ENCODE peak calls at places on chromosomes 4 and X, in nine cellular contexts. Z is transverse colon, V is suprapubic skin, U is K562, S is upper lobe of left lung, D is ovary, E is stomach, I is GM12878, A is tibial nerve. F is an unnamed sample.
A peak's percentile ranks its signal among the peaks of the same experiment; 100 is the strongest.

GRCh38 chr4:180059216-180059881 is 2183.9 kb upstream of the TENM3 start:
- DNase-seq in Z (peak; percentile 10), V (no peak), U (no peak), S (peak; percentile 74), D (no peak), E (no peak), I (no peak), A (no peak), F (no peak)

GRCh38 chr4:149465941-149466340 is 349.7 kb downstream of the IQCM start:
- DNase-seq in Z (no peak), V (no peak), U (no peak), S (no peak), D (no peak), E (no peak), I (no peak), A (no peak), F (no peak)

GRCh38 chrX:43940811-43941210 is 32.4 kb downstream of the NDP start:
- DNase-seq in Z (no peak), V (no peak), U (no peak), S (no peak), D (no peak), E (no peak), I (no peak), A (no peak), F (no peak)

GRCh38 chr4:125115476-125115875 is 199.3 kb upstream of the FAT4 start:
- DNase-seq in Z (no peak), V (no peak), U (no peak), S (no peak), D (no peak), E (no peak), I (no peak), A (no peak), F (no peak)

GRCh38 chr4:154616287-154616686 is 3.8 kb upstream of the FGG start:
- DNase-seq in Z (no peak), V (no peak), U (no peak), S (no peak), D (no peak), E (peak; percentile 30), I (no peak), A (no peak), F (no peak)

GRCh38 chr4:152614337-152614736 is 65.5 kb downstream of the TMEM154 start:
- DNase-seq in Z (no peak), V (no peak), U (no peak), S (peak; percentile 10), D (no peak), E (no peak), I (no peak), A (no peak), F (peak; percentile 68)

GRCh38 chr4:184972996-184973395 is 45.3 kb upstream of the HELT start:
- DNase-seq in Z (no peak), V (no peak), U (no peak), S (no peak), D (no peak), E (no peak), I (no peak), A (no peak), F (no peak)

GRCh38 chrX:112736310-112736709 is 56.6 kb upstream of the LHFPL1 start:
- DNase-seq in Z (no peak), V (no peak), U (no peak), S (no peak), D (no peak), E (no peak), I (no peak), A (no peak), F (no peak)

GRCh38 chr4:100372432-100372831 is 145.4 kb downstream of the EMCN start:
- DNase-seq in Z (no peak), V (no peak), U (no peak), S (no peak), D (no peak), E (no peak), I (no peak), A (no peak), F (no peak)

GRCh38 chr4:71294301-71294700 is 44.5 kb upstream of the SLC4A4 start:
- DNase-seq in Z (no peak), V (no peak), U (no peak), S (no peak), D (no peak), E (no peak), I (no peak), A (no peak), F (no peak)

GRCh38 chrX:32185160-32185559 is 1026.2 kb downstream of the DMD start:
- DNase-seq in Z (no peak), V (no peak), U (no peak), S (no peak), D (no peak), E (no peak), I (no peak), A (no peak), F (no peak)

GRCh38 chrX:131734621-131735020 is 190.7 kb downstream of the OR13H1 start:
- DNase-seq in Z (peak; percentile 85), V (no peak), U (no peak), S (no peak), D (peak; percentile 90), E (peak; percentile 87), I (peak; percentile 93), A (no peak), F (no peak)

GRCh38 chr4:65865489-65865888 is 195.2 kb upstream of the EPHA5 start:
- DNase-seq in Z (no peak), V (no peak), U (no peak), S (no peak), D (no peak), E (no peak), I (no peak), A (no peak), F (no peak)

GRCh38 chr4:170017252-170017651 is 8.9 kb downstream of the MFAP3L start:
- DNase-seq in Z (no peak), V (no peak), U (no peak), S (no peak), D (no peak), E (no peak), I (no peak), A (no peak), F (no peak)

GRCh38 chr4:123891901-123892300 is 495.3 kb downstream of the SPRY1 start:
- DNase-seq in Z (no peak), V (no peak), U (no peak), S (no peak), D (no peak), E (no peak), I (no peak), A (no peak), F (no peak)

GRCh38 chrX:106898462-106898861 is 4.7 kb downstream of the RIPPLY1 start:
- DNase-seq in Z (no peak), V (no peak), U (peak; percentile 34), S (no peak), D (no peak), E (no peak), I (peak; percentile 16), A (no peak), F (no peak)
- TF ChIP-seq CTCF in Z (peak; percentile 40), V (no peak), U (peak; percentile 35), S (peak; percentile 28), D (no peak), E (no peak), I (peak; percentile 45), A (no peak), F (no peak)

GRCh38 chrX:9569875-9570274 is 105.0 kb downstream of the TBL1X start:
- DNase-seq in Z (no peak), V (no peak), U (no peak), S (no peak), D (no peak), E (no peak), I (no peak), A (no peak), F (no peak)

GRCh38 chrX:9561199-9561598 is 96.3 kb downstream of the TBL1X start:
- DNase-seq in Z (no peak), V (no peak), U (no peak), S (no peak), D (no peak), E (no peak), I (no peak), A (no peak), F (no peak)

GRCh38 chrX:9562851-9563250 is 98.0 kb downstream of the TBL1X start:
- DNase-seq in Z (no peak), V (no peak), U (no peak), S (no peak), D (no peak), E (no peak), I (no peak), A (no peak), F (no peak)

GRCh38 chrX:9560219-9560618 is 95.4 kb downstream of the TBL1X start:
- DNase-seq in Z (no peak), V (no peak), U (no peak), S (no peak), D (no peak), E (no peak), I (no peak), A (no peak), F (no peak)

GRCh38 chrX:9566150-9566621 is 101.3 kb downstream of the TBL1X start:
- DNase-seq in Z (peak; percentile 51), V (no peak), U (peak; percentile 8), S (no peak), D (peak; percentile 76), E (peak; percentile 43), I (no peak), A (peak; percentile 38), F (no peak)
- TF ChIP-seq EP300 in Z (no peak), V (no peak), U (no peak), S (no peak), D (no peak), E (no peak), I (no peak), A (no peak), F (no peak)

GRCh38 chr4:68869274-68869773 is 53.5 kb downstream of the UGT2B10 start:
- DNase-seq in Z (no peak), V (no peak), U (no peak), S (no peak), D (no peak), E (no peak), I (no peak), A (no peak), F (no peak)

GRCh38 chr4:68861057-68861456 is 45.3 kb downstream of the UGT2B10 start:
- DNase-seq in Z (no peak), V (no peak), U (no peak), S (no peak), D (no peak), E (no peak), I (no peak), A (no peak), F (no peak)

GRCh38 chr4:68865760-68866159 is 50.0 kb downstream of the UGT2B10 start:
- DNase-seq in Z (no peak), V (no peak), U (no peak), S (no peak), D (no peak), E (no peak), I (no peak), A (no peak), F (no peak)

GRCh38 chr4:68865178-68865638 is 49.4 kb downstream of the UGT2B10 start:
- DNase-seq in Z (no peak), V (no peak), U (no peak), S (no peak), D (no peak), E (no peak), I (no peak), A (no peak), F (no peak)

GRCh38 chr4:68864438-68865177 is 48.8 kb downstream of the UGT2B10 start:
- DNase-seq in Z (peak; percentile 73), V (no peak), U (peak; percentile 57), S (no peak), D (no peak), E (peak; percentile 63), I (no peak), A (no peak), F (no peak)
- TF ChIP-seq POLR2A in Z (peak; percentile 25), V (no peak), U (no peak), S (no peak), D (no peak), E (no peak), I (no peak), A (no peak), F (no peak)

GRCh38 chrX:74537011-74537390 is 77.4 kb downstream of the RLIM start:
- DNase-seq in Z (no peak), V (no peak), U (no peak), S (no peak), D (peak; percentile 52), E (no peak), I (no peak), A (peak; percentile 5), F (no peak)
- TF ChIP-seq CTCF in Z (no peak), V (no peak), U (no peak), S (no peak), D (no peak), E (no peak), I (no peak), A (no peak), F (no peak)